ENCODE peak calls at places on chromosomes 16 and 17, in six cellular contexts. One of them, this sample, is unnamed.
A peak's percentile ranks its signal among the peaks of the same experiment; 100 is the strongest.

GRCh38 chr16:86925067-86925791 is 346.9 kb downstream of the FOXL1 start:
- DNase-seq in mammary epithelial cell: no peak
- DNase-seq in DND-41: no peak
- DNase-seq in bronchial epithelial cell: no peak
- DNase-seq in body of pancreas: no peak
- DNase-seq in breast epithelium: no peak
- DNase-seq in this sample: no peak

GRCh38 chr17:61057257-61057656 is 342.4 kb upstream of the TBX2 start:
- DNase-seq in breast epithelium: no peak
- DNase-seq in body of pancreas: no peak
- DNase-seq in DND-41: no peak
- DNase-seq in bronchial epithelial cell: peak; percentile 63
- DNase-seq in mammary epithelial cell: peak; percentile 18
- DNase-seq in this sample: no peak

GRCh38 chr17:35764123-35764991 is 3.7 kb downstream of the C17orf50 start:
- DNase-seq in breast epithelium: peak; percentile 69
- DNase-seq in bronchial epithelial cell: peak; percentile 66
- DNase-seq in mammary epithelial cell: peak; percentile 86
- DNase-seq in DND-41: peak; percentile 90
- DNase-seq in body of pancreas: peak; percentile 90
- DNase-seq in this sample: peak; percentile 99

GRCh38 chr16:89404561-89404960 is 85.8 kb downstream of the ANKRD11 start:
- DNase-seq in bronchial epithelial cell: peak; percentile 69
- DNase-seq in DND-41: no peak
- DNase-seq in breast epithelium: no peak
- DNase-seq in mammary epithelial cell: peak; percentile 62
- DNase-seq in body of pancreas: peak; percentile 66
- DNase-seq in this sample: no peak

GRCh38 chr17:57940217-57940616 is 15.0 kb downstream of the CUEDC1 start:
- DNase-seq in breast epithelium: no peak
- DNase-seq in bronchial epithelial cell: no peak
- DNase-seq in DND-41: no peak
- DNase-seq in body of pancreas: no peak
- DNase-seq in mammary epithelial cell: no peak
- DNase-seq in this sample: peak; percentile 70

GRCh38 chr17:4364622-4365041 is 1.8 kb downstream of the UBE2G1 start:
- DNase-seq in breast epithelium: no peak
- DNase-seq in bronchial epithelial cell: no peak
- DNase-seq in body of pancreas: no peak
- DNase-seq in DND-41: no peak
- DNase-seq in mammary epithelial cell: no peak
- DNase-seq in this sample: no peak

GRCh38 chr17:78654230-78654824 is 77.1 kb upstream of the DNAH17 start:
- DNase-seq in bronchial epithelial cell: no peak
- DNase-seq in DND-41: no peak
- DNase-seq in breast epithelium: no peak
- DNase-seq in body of pancreas: no peak
- DNase-seq in mammary epithelial cell: no peak
- DNase-seq in this sample: no peak

GRCh38 chr17:79987187-79987889 is 48.3 kb downstream of the TBC1D16 start:
- DNase-seq in breast epithelium: no peak
- DNase-seq in DND-41: no peak
- DNase-seq in bronchial epithelial cell: peak; percentile 25
- DNase-seq in mammary epithelial cell: peak; percentile 12
- DNase-seq in body of pancreas: no peak
- DNase-seq in this sample: peak; percentile 65

GRCh38 chr17:59093702-59094231 is 12.9 kb downstream of the TRIM37 start:
- DNase-seq in body of pancreas: peak; percentile 37
- DNase-seq in DND-41: no peak
- DNase-seq in breast epithelium: no peak
- DNase-seq in bronchial epithelial cell: peak; percentile 80
- DNase-seq in mammary epithelial cell: peak; percentile 92
- DNase-seq in this sample: no peak

GRCh38 chr17:82493517-82493840 is 26.1 kb upstream of the FOXK2 start:
- DNase-seq in DND-41: no peak
- DNase-seq in body of pancreas: no peak
- DNase-seq in bronchial epithelial cell: no peak
- DNase-seq in mammary epithelial cell: no peak
- DNase-seq in breast epithelium: no peak
- DNase-seq in this sample: peak; percentile 50

GRCh38 chr17:35801583-35802224 is 6.3 kb upstream of the MMP28 start:
- DNase-seq in body of pancreas: peak; percentile 46
- DNase-seq in DND-41: peak; percentile 67
- DNase-seq in breast epithelium: peak; percentile 75
- DNase-seq in mammary epithelial cell: no peak
- DNase-seq in bronchial epithelial cell: no peak
- DNase-seq in this sample: no peak

GRCh38 chr17:17305282-17305801 is 2.2 kb downstream of the NT5M start:
- DNase-seq in breast epithelium: no peak
- DNase-seq in bronchial epithelial cell: no peak
- DNase-seq in body of pancreas: peak; percentile 25
- DNase-seq in DND-41: peak; percentile 82
- DNase-seq in mammary epithelial cell: no peak
- DNase-seq in this sample: peak; percentile 21

GRCh38 chr16:67157106-67157748 is 2.5 kb downstream of the TRADD start:
- DNase-seq in body of pancreas: no peak
- DNase-seq in bronchial epithelial cell: no peak
- DNase-seq in breast epithelium: no peak
- DNase-seq in DND-41: no peak
- DNase-seq in mammary epithelial cell: no peak
- DNase-seq in this sample: no peak

GRCh38 chr16:80924372-80924978 is 82.2 kb downstream of the CMC2 start:
- DNase-seq in body of pancreas: peak; percentile 52
- DNase-seq in mammary epithelial cell: peak; percentile 16
- DNase-seq in bronchial epithelial cell: peak; percentile 60
- DNase-seq in breast epithelium: no peak
- DNase-seq in DND-41: peak; percentile 41
- DNase-seq in this sample: peak; percentile 83

GRCh38 chr17:66462010-66462409 is 159.6 kb downstream of the PRKCA start:
- DNase-seq in breast epithelium: no peak
- DNase-seq in mammary epithelial cell: no peak
- DNase-seq in bronchial epithelial cell: no peak
- DNase-seq in body of pancreas: no peak
- DNase-seq in DND-41: no peak
- DNase-seq in this sample: no peak

GRCh38 chr16:85310868-85311585 is 198.8 kb upstream of the CIBAR2 start:
- DNase-seq in mammary epithelial cell: no peak
- DNase-seq in body of pancreas: no peak
- DNase-seq in DND-41: peak; percentile 19
- DNase-seq in bronchial epithelial cell: no peak
- DNase-seq in breast epithelium: no peak
- DNase-seq in this sample: peak; percentile 80

GRCh38 chr17:46982577-46982976 is 3.5 kb upstream of the RPRML start:
- DNase-seq in body of pancreas: no peak
- DNase-seq in breast epithelium: no peak
- DNase-seq in bronchial epithelial cell: no peak
- DNase-seq in mammary epithelial cell: no peak
- DNase-seq in DND-41: no peak
- DNase-seq in this sample: no peak

GRCh38 chr17:29874931-29875596 is 55.0 kb downstream of the SSH2 start:
- DNase-seq in mammary epithelial cell: no peak
- DNase-seq in DND-41: no peak
- DNase-seq in bronchial epithelial cell: no peak
- DNase-seq in breast epithelium: no peak
- DNase-seq in body of pancreas: no peak
- DNase-seq in this sample: no peak

GRCh38 chr17:71168083-71168741 is 952.6 kb upstream of the SOX9 start:
- DNase-seq in body of pancreas: peak; percentile 66
- DNase-seq in mammary epithelial cell: no peak
- DNase-seq in bronchial epithelial cell: no peak
- DNase-seq in DND-41: no peak
- DNase-seq in breast epithelium: no peak
- DNase-seq in this sample: no peak

GRCh38 chr16:86029131-86029741 is 130.3 kb downstream of the IRF8 start:
- DNase-seq in DND-41: peak; percentile 41
- DNase-seq in bronchial epithelial cell: no peak
- DNase-seq in breast epithelium: peak; percentile 24
- DNase-seq in mammary epithelial cell: no peak
- DNase-seq in body of pancreas: no peak
- DNase-seq in this sample: peak; percentile 75

GRCh38 chr16:3513892-3514600 is 13.2 kb downstream of the CLUAP1 start:
- DNase-seq in DND-41: no peak
- DNase-seq in breast epithelium: no peak
- DNase-seq in mammary epithelial cell: peak; percentile 82
- DNase-seq in bronchial epithelial cell: peak; percentile 75
- DNase-seq in body of pancreas: no peak
- DNase-seq in this sample: no peak

GRCh38 chr17:64984776-64985521 is 65.7 kb upstream of the LRRC37A3 start:
- DNase-seq in bronchial epithelial cell: peak; percentile 56
- DNase-seq in mammary epithelial cell: peak; percentile 50
- DNase-seq in body of pancreas: no peak
- DNase-seq in breast epithelium: peak; percentile 16
- DNase-seq in DND-41: peak; percentile 80
- DNase-seq in this sample: no peak

GRCh38 chr17:73850426-73850825 is 206.2 kb upstream of the SDK2 start:
- DNase-seq in breast epithelium: no peak
- DNase-seq in mammary epithelial cell: no peak
- DNase-seq in body of pancreas: no peak
- DNase-seq in DND-41: no peak
- DNase-seq in bronchial epithelial cell: no peak
- DNase-seq in this sample: no peak

DNA sequence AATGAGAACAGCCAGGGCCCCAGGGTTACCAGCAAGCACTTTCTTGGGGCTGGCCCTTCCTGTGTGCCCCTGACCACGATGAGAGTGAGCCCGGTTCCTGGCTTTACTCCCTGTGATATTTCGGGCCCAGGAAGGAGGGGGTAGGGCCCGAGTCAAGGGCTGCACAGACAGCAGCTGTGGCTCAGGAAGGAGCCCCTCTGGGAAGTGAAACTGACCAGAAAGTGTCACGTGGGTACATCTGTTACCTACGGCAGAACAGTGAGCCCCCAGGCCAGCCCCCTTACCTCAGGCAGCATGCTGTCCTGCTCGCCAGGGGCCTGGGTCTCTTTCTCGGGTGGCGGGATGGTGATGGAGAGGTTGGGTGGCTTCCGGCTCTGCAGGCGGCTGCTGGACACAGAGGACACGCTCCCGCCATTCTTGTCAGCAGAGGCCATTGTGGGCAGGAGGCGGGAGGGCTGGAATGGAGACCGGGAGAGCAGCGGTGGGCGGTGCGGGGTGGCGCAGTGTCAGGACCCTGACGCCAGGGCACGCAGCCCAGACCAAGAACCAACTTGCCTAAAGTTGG is 13.8 kb downstream of the AANAT start:
- DNase-seq in mammary epithelial cell: no peak
- DNase-seq in body of pancreas: peak; percentile 57
- DNase-seq in DND-41: no peak
- DNase-seq in breast epithelium: no peak
- DNase-seq in bronchial epithelial cell: no peak
- DNase-seq in this sample: no peak
- H3K4me3 ChIP-seq in mammary epithelial cell: no peak overlapping the region
- H3K4me3 ChIP-seq in body of pancreas: no peak overlapping the region
- H3K4me3 ChIP-seq in DND-41: no peak overlapping the region
- H3K4me3 ChIP-seq in breast epithelium: no peak overlapping the region
- H3K4me3 ChIP-seq in bronchial epithelial cell: no peak overlapping the region
- H3K4me3 ChIP-seq in this sample: no peak overlapping the region

GRCh38 chr16:2078096-2078495 is 30.3 kb downstream of the TSC2 start:
- DNase-seq in mammary epithelial cell: no peak
- DNase-seq in breast epithelium: no peak
- DNase-seq in DND-41: no peak
- DNase-seq in body of pancreas: no peak
- DNase-seq in bronchial epithelial cell: no peak
- DNase-seq in this sample: no peak
- H3K36me3 ChIP-seq in mammary epithelial cell: no peaks in the 10 kb centered on the region
- H3K36me3 ChIP-seq in breast epithelium: no peaks in the 10 kb centered on the region
- H3K36me3 ChIP-seq in DND-41: peaks cover 79% of the 10 kb centered on the region
- H3K36me3 ChIP-seq in body of pancreas: peaks cover 14% of the 10 kb centered on the region
- H3K36me3 ChIP-seq in bronchial epithelial cell: peaks cover 28% of the 10 kb centered on the region
- H3K36me3 ChIP-seq in this sample: peaks cover 5% of the 10 kb centered on the region

GRCh38 chr17:43949777-43950176 is 4.0 kb downstream of the PYY start:
- DNase-seq in bronchial epithelial cell: no peak
- DNase-seq in mammary epithelial cell: no peak
- DNase-seq in DND-41: no peak
- DNase-seq in breast epithelium: no peak
- DNase-seq in body of pancreas: no peak
- DNase-seq in this sample: no peak

GRCh38 chr17:43952724-43953666 is 745 bp downstream of the PYY start:
- DNase-seq in mammary epithelial cell: no peak
- DNase-seq in bronchial epithelial cell: no peak
- DNase-seq in DND-41: no peak
- DNase-seq in breast epithelium: no peak
- DNase-seq in body of pancreas: no peak
- DNase-seq in this sample: peak; percentile 99

GRCh38 chr17:43952351-43952723 is 1.4 kb downstream of the PYY start:
- DNase-seq in mammary epithelial cell: no peak
- DNase-seq in body of pancreas: no peak
- DNase-seq in breast epithelium: no peak
- DNase-seq in bronchial epithelial cell: no peak
- DNase-seq in DND-41: no peak
- DNase-seq in this sample: peak; percentile 82

GRCh38 chr17:43951750-43952149 is 2.0 kb downstream of the PYY start:
- DNase-seq in mammary epithelial cell: no peak
- DNase-seq in breast epithelium: no peak
- DNase-seq in bronchial epithelial cell: no peak
- DNase-seq in body of pancreas: no peak
- DNase-seq in DND-41: no peak
- DNase-seq in this sample: no peak

GRCh38 chr17:43950554-43950953 is 3.2 kb downstream of the PYY start:
- DNase-seq in breast epithelium: no peak
- DNase-seq in body of pancreas: no peak
- DNase-seq in bronchial epithelial cell: no peak
- DNase-seq in mammary epithelial cell: no peak
- DNase-seq in DND-41: no peak
- DNase-seq in this sample: no peak
- H3K27me3 ChIP-seq in breast epithelium: peaks cover 39% of the 10 kb centered on the region
- H3K27me3 ChIP-seq in body of pancreas: no peaks in the 10 kb centered on the region
- H3K27me3 ChIP-seq in bronchial epithelial cell: peaks cover 29% of the 10 kb centered on the region
- H3K27me3 ChIP-seq in mammary epithelial cell: peaks cover 17% of the 10 kb centered on the region
- H3K27me3 ChIP-seq in DND-41: peaks cover 4% of the 10 kb centered on the region
- H3K27me3 ChIP-seq in this sample: peaks cover 23% of the 10 kb centered on the region

GRCh38 chr17:48592592-48592991 is 987 bp downstream of the HOXB5 start:
- DNase-seq in DND-41: no peak
- DNase-seq in mammary epithelial cell: no peak
- DNase-seq in breast epithelium: no peak
- DNase-seq in bronchial epithelial cell: no peak
- DNase-seq in body of pancreas: no peak
- DNase-seq in this sample: peak; percentile 70

GRCh38 chr17:48590603-48591161 is 641 bp upstream of the HOXB3 start:
- DNase-seq in breast epithelium: no peak
- DNase-seq in DND-41: no peak
- DNase-seq in mammary epithelial cell: no peak
- DNase-seq in body of pancreas: no peak
- DNase-seq in bronchial epithelial cell: no peak
- DNase-seq in this sample: no peak

GRCh38 chr17:48589831-48590602 is at the start of gene HOXB3:
- DNase-seq in breast epithelium: no peak
- DNase-seq in mammary epithelial cell: no peak
- DNase-seq in body of pancreas: no peak
- DNase-seq in bronchial epithelial cell: no peak
- DNase-seq in DND-41: no peak
- DNase-seq in this sample: no peak

GRCh38 chr17:48592097-48592496 is 1.5 kb downstream of the HOXB5 start:
- DNase-seq in body of pancreas: no peak
- DNase-seq in DND-41: no peak
- DNase-seq in bronchial epithelial cell: no peak
- DNase-seq in breast epithelium: no peak
- DNase-seq in mammary epithelial cell: no peak
- DNase-seq in this sample: peak; percentile 66

GRCh38 chr17:48591435-48592077 is 1.5 kb upstream of the HOXB3 start:
- DNase-seq in bronchial epithelial cell: no peak
- DNase-seq in breast epithelium: no peak
- DNase-seq in mammary epithelial cell: no peak
- DNase-seq in body of pancreas: no peak
- DNase-seq in DND-41: no peak
- DNase-seq in this sample: no peak
- H3K4me3 ChIP-seq in bronchial epithelial cell: no peak overlapping the region
- H3K4me3 ChIP-seq in breast epithelium: no peak overlapping the region
- H3K4me3 ChIP-seq in mammary epithelial cell: no peak overlapping the region
- H3K4me3 ChIP-seq in body of pancreas: no peak overlapping the region
- H3K4me3 ChIP-seq in DND-41: no peak overlapping the region
- H3K4me3 ChIP-seq in this sample: no peak overlapping the region

GRCh38 chr16:88066234-88066633 is 115.0 kb downstream of the BANP start:
- DNase-seq in breast epithelium: no peak
- DNase-seq in DND-41: no peak
- DNase-seq in body of pancreas: no peak
- DNase-seq in bronchial epithelial cell: no peak
- DNase-seq in mammary epithelial cell: no peak
- DNase-seq in this sample: no peak
- H3K36me3 ChIP-seq in breast epithelium: no peaks in the 10 kb centered on the region
- H3K36me3 ChIP-seq in DND-41: peaks cover 58% of the 10 kb centered on the region
- H3K36me3 ChIP-seq in body of pancreas: peaks cover 2% of the 10 kb centered on the region
- H3K36me3 ChIP-seq in bronchial epithelial cell: peaks cover 3% of the 10 kb centered on the region
- H3K36me3 ChIP-seq in mammary epithelial cell: no peaks in the 10 kb centered on the region
- H3K36me3 ChIP-seq in this sample: peaks cover 1% of the 10 kb centered on the region

This sample was measured in H7.